ENCODE peak calls at places on chromosome 21, in five cellular contexts. E, F, S, Q and H are unnamed samples.

GRCh38 chr21:16084776-16085364 is 355.1 kb downstream of the USP25 start:
- DNase-seq in E (peak), F (peak), S (no peak), Q (no peak), H (peak)

GRCh38 chr21:41601573-41602371 is 93.8 kb upstream of the TMPRSS2 start:
- DNase-seq in E (no peak), F (no peak), S (peak), Q (peak), H (peak)

GRCh38 chr21:41895643-41896493 is 16.7 kb upstream of the PRDM15 start:
- DNase-seq in E (no peak), F (no peak), S (no peak), Q (no peak), H (peak)

GRCh38 chr21:44984792-44985440 is 45.1 kb downstream of the SLX9 start:
- DNase-seq in E (no peak), F (no peak), S (no peak), Q (no peak), H (no peak)

GRCh38 chr21:32802954-32803353 is 31.4 kb upstream of the PAXBP1 start:
- DNase-seq in E (no peak), F (no peak), S (no peak), Q (no peak), H (no peak)

GRCh38 chr21:42012344-42012743 is 2.2 kb upstream of the ZBTB21 start:
- DNase-seq in E (no peak), F (no peak), S (no peak), Q (no peak), H (no peak)

GRCh38 chr21:44350773-44351481 is 2.5 kb upstream of the TRPM2 start:
- DNase-seq in E (no peak), F (no peak), S (no peak), Q (no peak), H (no peak)

GRCh38 chr21:31624181-31624580 is 35.3 kb upstream of the SOD1 start:
- DNase-seq in E (no peak), F (no peak), S (no peak), Q (no peak), H (no peak)

GRCh38 chr21:44885615-44886014 is 12.1 kb upstream of the PTTG1IP start:
- DNase-seq in E (no peak), F (no peak), S (no peak), Q (no peak), H (no peak)

GRCh38 chr21:40204956-40205355 is 337.7 kb downstream of the PCP4 start:
- DNase-seq in E (no peak), F (no peak), S (no peak), Q (no peak), H (no peak)

GRCh38 chr21:40208960-40209359 is 341.7 kb downstream of the PCP4 start:
- DNase-seq in E (no peak), F (no peak), S (no peak), Q (no peak), H (no peak)

GRCh38 chr21:40210251-40210650 is 343.0 kb downstream of the PCP4 start:
- DNase-seq in E (no peak), F (no peak), S (no peak), Q (no peak), H (no peak)

GRCh38 chr21:40208206-40208950 is 341.1 kb downstream of the PCP4 start:
- DNase-seq in E (no peak), F (no peak), S (no peak), Q (no peak), H (no peak)
- H3K4me3 ChIP-seq in E (no peak), F (no peak), S (no peak), Q (no peak), H (no peak)

DNA sequence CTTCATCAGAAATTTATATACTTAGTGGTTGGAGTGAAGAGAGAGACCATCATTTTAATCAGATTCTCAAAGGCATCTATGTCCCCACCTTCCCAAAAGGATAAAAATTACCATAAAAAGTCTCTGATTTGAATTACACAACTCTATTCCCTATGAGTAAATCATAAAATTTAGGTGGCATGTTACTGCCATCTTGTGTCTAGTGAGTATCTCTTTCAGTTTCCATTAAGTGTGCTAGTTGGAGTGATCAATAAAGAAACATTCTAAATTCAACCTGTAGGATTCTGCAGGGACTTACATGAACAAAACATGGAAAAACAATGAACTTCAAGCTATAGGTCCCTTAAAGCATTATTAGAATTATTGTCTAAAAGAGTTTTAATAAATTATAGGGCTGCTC is 655.4 kb downstream of the LTN1 start:
- DNase-seq in E (no peak), F (no peak), S (no peak), Q (peak), H (no peak)
- TF ChIP-seq CTCF in E (peak), F (peak), S (no peak), Q (peak), H (no peak)

GRCh38 chr21:46097826-46098286 is at the start of gene COL6A2:
- DNase-seq in E (no peak), F (peak), S (peak), Q (no peak), H (peak)

GRCh38 chr21:46095814-46096595 is 1.9 kb upstream of the COL6A2 start:
- DNase-seq in E (no peak), F (no peak), S (no peak), Q (no peak), H (no peak)

GRCh38 chr21:46095106-46095719 is 2.7 kb upstream of the COL6A2 start:
- DNase-seq in E (no peak), F (no peak), S (no peak), Q (no peak), H (no peak)

GRCh38 chr21:46096997-46097825 is 701 bp upstream of the COL6A2 start:
- DNase-seq in E (no peak), F (no peak), S (peak), Q (no peak), H (peak)

DNA sequence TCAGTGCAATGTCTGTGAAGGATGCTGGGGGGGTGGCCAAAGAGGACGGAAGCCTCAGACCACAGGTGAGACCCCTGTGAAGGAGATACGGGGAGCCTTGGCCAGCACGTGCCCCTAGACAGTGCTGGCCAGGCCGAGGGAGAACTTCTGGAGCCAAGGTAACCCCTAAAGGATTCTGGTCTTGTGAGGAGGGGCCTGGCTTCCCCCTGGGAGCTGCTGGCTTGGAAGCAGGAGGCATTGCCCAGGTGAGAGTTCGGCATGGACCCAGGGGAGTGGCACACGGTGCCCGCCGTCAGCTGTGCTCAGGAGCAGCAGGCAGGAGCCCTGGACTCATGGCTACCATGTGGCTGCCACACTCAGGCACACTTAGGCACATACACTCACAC is 1.3 kb upstream of the COL6A2 start:
- DNase-seq in E (no peak), F (no peak), S (no peak), Q (no peak), H (peak)
- H3K4me3 ChIP-seq in E (no peak), F (no peak), S (no peak), Q (no peak), H (no peak)

GRCh38 chr21:35363458-35363857 is 314.4 kb upstream of the RUNX1 start:
- DNase-seq in E (no peak), F (no peak), S (no peak), Q (no peak), H (no peak)
- TF ChIP-seq CTCF in E (no peak), F (no peak), S (no peak), Q (no peak), H (no peak)

GRCh38 chr21:37915516-37915915 is 741 bp downstream of the KCNJ6 start:
- DNase-seq in E (no peak), F (no peak), S (no peak), Q (no peak), H (no peak)
- H3K4me3 ChIP-seq in E (peak), F (peak), S (peak), Q (no peak), H (no peak)

GRCh38 chr21:39788383-39788782 is 43.4 kb downstream of the IGSF5 start:
- DNase-seq in E (peak), F (no peak), S (peak), Q (peak), H (peak)
- TF ChIP-seq CTCF in E (peak), F (peak), S (no peak), Q (peak), H (peak)

DNA sequence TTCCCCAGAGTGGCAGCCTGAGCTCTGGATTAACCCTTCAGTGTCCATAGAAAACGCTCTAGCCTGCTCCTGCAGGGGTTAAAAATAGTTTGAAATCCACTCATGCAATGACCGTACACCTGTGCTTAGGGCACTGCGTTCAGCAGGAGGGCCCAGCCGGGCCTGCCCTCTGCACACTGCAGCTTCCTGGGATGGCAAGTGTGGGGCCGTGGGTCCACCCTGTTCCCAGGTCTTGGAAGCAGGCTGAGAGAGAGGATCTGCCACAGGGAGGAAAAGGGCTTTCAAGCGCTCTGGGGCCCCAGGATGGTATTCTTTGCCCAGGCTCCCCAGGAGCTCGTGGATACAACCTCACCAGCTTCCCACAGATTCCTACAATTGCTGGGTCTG is 1.5 kb upstream of the S100B start:
- DNase-seq in E (no peak), F (no peak), S (no peak), Q (no peak), H (no peak)
- H3K4me3 ChIP-seq in E (no peak), F (no peak), S (no peak), Q (no peak), H (no peak)